ENCODE peak calls at places on chromosomes 7 and 10, in four cellular contexts. U, O, I and C are unnamed samples.

GRCh38 chr10:32980558-32981468 is 22.8 kb upstream of the ITGB1 start:
- DNase-seq in U (peak; percentile 86), O (peak; percentile 95), I (peak; percentile 74), C (peak; percentile 100)

GRCh38 chr7:25805027-25805687 is 346.8 kb upstream of the NFE2L3 start:
- DNase-seq in O (no peak), I (no peak), U (no peak), C (peak; percentile 67)

GRCh38 chr10:128543186-128543585 is 417.0 kb upstream of the MKI67 start:
- DNase-seq in U (no peak), I (no peak), O (no peak), C (no peak)

GRCh38 chr10:99742240-99742639 is 10.2 kb downstream of the CUTC start:
- DNase-seq in O (no peak), U (no peak), I (no peak), C (peak; percentile 52)

GRCh38 chr10:44847110-44847509 is 64.0 kb upstream of the TMEM72 start:
- DNase-seq in I (no peak), O (no peak), U (no peak), C (no peak)

GRCh38 chr7:104397442-104397841 is 69.0 kb downstream of the LHFPL3 start:
- DNase-seq in U (no peak), I (no peak), O (no peak), C (no peak)

GRCh38 chr10:124996127-124996853 is 54.4 kb downstream of the ZRANB1 start:
- DNase-seq in U (peak; percentile 26), O (no peak), I (no peak), C (no peak)

GRCh38 chr7:102891693-102892261 is 21.0 kb upstream of the LRRC17 start:
- DNase-seq in U (no peak), O (peak; percentile 65), I (no peak), C (peak; percentile 88)

GRCh38 chr7:98211221-98211675 is at the start of gene BHLHA15:
- DNase-seq in U (peak; percentile 45), I (no peak), O (peak; percentile 30), C (no peak)

GRCh38 chr10:43045631-43046287 is 31.1 kb upstream of the RET start:
- DNase-seq in U (no peak), O (no peak), I (no peak), C (no peak)

GRCh38 chr10:99966306-99966705 is 43.4 kb downstream of the DNMBP start:
- DNase-seq in I (no peak), U (no peak), O (no peak), C (peak; percentile 87)

GRCh38 chr10:983951-984705 is 4.1 kb upstream of the GTPBP4 start:
- DNase-seq in U (peak; percentile 62), O (peak; percentile 11), I (no peak), C (no peak)

GRCh38 chr10:80405636-80406035 is 2.7 kb upstream of the PRXL2A start:
- DNase-seq in I (no peak), O (no peak), U (no peak), C (no peak)

GRCh38 chr10:11678074-11678793 is 63.9 kb upstream of the ECHDC3 start:
- DNase-seq in O (no peak), I (no peak), U (no peak), C (no peak)

GRCh38 chr7:23055582-23056178 is 41.8 kb upstream of the HYCC1 start:
- DNase-seq in U (peak; percentile 52), O (peak; percentile 66), I (peak; percentile 15), C (peak; percentile 70)

GRCh38 chr10:323651-324293 is 188.5 kb downstream of the ZMYND11 start:
- DNase-seq in O (peak; percentile 51), I (peak; percentile 21), U (peak; percentile 76), C (peak; percentile 98)

GRCh38 chr10:116808706-116809105 is 40.6 kb upstream of the ENO4 start:
- DNase-seq in I (no peak), O (no peak), U (no peak), C (no peak)

GRCh38 chr7:102433319-102434038 is at the start of gene ORAI2:
- DNase-seq in I (peak; percentile 86), O (peak; percentile 80), U (peak; percentile 77), C (peak; percentile 56)

GRCh38 chr10:12547301-12547771 is 198.0 kb downstream of the CAMK1D start:
- DNase-seq in U (no peak), O (no peak), I (no peak), C (no peak)

GRCh38 chr7:77426052-77426404 is 9.9 kb upstream of the GSAP start:
- DNase-seq in U (no peak), O (no peak), I (no peak), C (no peak)

GRCh38 chr7:47536705-47537611 is 45.0 kb downstream of the TNS3 start:
- DNase-seq in I (no peak), U (peak; percentile 38), O (peak; percentile 58), C (peak; percentile 55)

GRCh38 chr10:95834375-95834774 is 73.4 kb upstream of the CC2D2B start:
- DNase-seq in U (no peak), O (no peak), I (no peak), C (no peak)

GRCh38 chr7:94630855-94631254 is 25.1 kb downstream of the SGCE start:
- DNase-seq in I (no peak), U (no peak), O (peak; percentile 62), C (no peak)

GRCh38 chr7:142880886-142881505 is 4.5 kb downstream of the TRPV6 start:
- DNase-seq in O (peak; percentile 34), U (no peak), I (no peak), C (no peak)

GRCh38 chr10:72875250-72876055 is 18.1 kb upstream of the OIT3 start:
- DNase-seq in U (no peak), I (no peak), O (no peak), C (peak; percentile 37)

GRCh38 chr10:70115948-70116682 is 16.5 kb downstream of the AIFM2 start:
- DNase-seq in U (peak; percentile 60), O (peak; percentile 67), I (peak; percentile 23), C (no peak)

GRCh38 chr7:111788426-111788825 is 226.1 kb upstream of the IMMP2L start:
- DNase-seq in O (no peak), I (no peak), U (no peak), C (peak; percentile 34)

GRCh38 chr10:132443998-132444876 is 47.2 kb downstream of the PWWP2B start:
- DNase-seq in O (no peak), U (no peak), I (no peak), C (no peak)

GRCh38 chr7:106952658-106953231 is 87.7 kb downstream of the PIK3CG start:
- DNase-seq in O (peak; percentile 31), I (no peak), U (peak; percentile 30), C (no peak)

GRCh38 chr7:159115601-159116501 is 28.8 kb downstream of the VIPR2 start:
- DNase-seq in I (no peak), O (no peak), U (no peak), C (no peak)

GRCh38 chr7:36653671-36654355 is 70.5 kb downstream of the AOAH start:
- DNase-seq in O (no peak), U (no peak), I (no peak), C (no peak)

GRCh38 chr10:34299105-34299611 is 515.9 kb downstream of the PARD3 start:
- DNase-seq in O (no peak), U (no peak), I (no peak), C (peak; percentile 23)

GRCh38 chr10:46253076-46254006 is 33.5 kb upstream of the ANTXRL start:
- DNase-seq in O (no peak), I (no peak), U (no peak), C (no peak)

GRCh38 chr10:122461729-122462532 is 578 bp downstream of the HTRA1 start:
- DNase-seq in U (no peak), I (no peak), O (peak; percentile 39), C (no peak)

GRCh38 chr7:27154901-27155815 is 1.3 kb downstream of the HOXA7 start:
- DNase-seq in I (no peak), O (peak; percentile 51), U (no peak), C (no peak)

GRCh38 chr7:10860516-10860915 is 113.2 kb upstream of the PHF14 start:
- DNase-seq in O (no peak), I (no peak), U (no peak), C (no peak)

GRCh38 chr10:27197980-27198645 is 42.5 kb downstream of the ACBD5 start:
- DNase-seq in U (no peak), I (no peak), O (peak; percentile 63), C (no peak)

GRCh38 chr7:131765575-131765974 is 209.1 kb upstream of the PODXL start:
- DNase-seq in U (peak; percentile 5), O (no peak), I (no peak), C (no peak)

GRCh38 chr7:5420841-5421625 is 2.6 kb downstream of the TNRC18 start:
- DNase-seq in U (peak; percentile 33), O (peak; percentile 50), I (no peak), C (peak; percentile 16)